ENCODE peak calls at places on chromosomes 12 and 14, in four cellular contexts. O is cardiac muscle cell, S is keratinocyte, E is heart left ventricle. Z is an unnamed sample. For H3K9me3 and H3K4me1, the result is how much of the 10 kb centered on the place peaks cover.

GRCh38 chr12:104164635-104165034 is 26.6 kb upstream of the NFYB start:
- DNase-seq in O (no peak), S (no peak), E (no peak), Z (no peak)

GRCh38 chr12:15356831-15357456 is 34.6 kb downstream of the PTPRO start:
- DNase-seq in E (no peak), O (no peak), S (no peak), Z (no peak)

GRCh38 chr12:40226652-40227051 is 1.9 kb downstream of the LRRK2 start:
- DNase-seq in S (no peak), O (peak), E (peak), Z (peak)

GRCh38 chr12:32230607-32230982 is 123.9 kb downstream of the BICD1 start:
- DNase-seq in E (no peak), S (no peak), O (no peak), Z (no peak)

GRCh38 chr12:125128380-125128779 is 63.1 kb downstream of the AACS start:
- DNase-seq in S (no peak), E (no peak), O (no peak), Z (no peak)

GRCh38 chr12:66241061-66242043 is 52.3 kb downstream of the IRAK3 start:
- DNase-seq in O (peak), S (no peak), E (no peak), Z (no peak)

GRCh38 chr14:86858043-86858442 is 1134.9 kb downstream of the GALC start:
- DNase-seq in S (no peak), O (peak), E (no peak), Z (no peak)

GRCh38 chr14:58078068-58078467 is 73.9 kb downstream of the ARMH4 start:
- DNase-seq in S (peak), O (peak), E (no peak), Z (no peak)

GRCh38 chr12:55930771-55931316 is at the start of gene DGKA:
- DNase-seq in O (peak), S (peak), E (no peak), Z (peak)

GRCh38 chr14:104536942-104537612 is 42.5 kb upstream of the C14orf180 start:
- DNase-seq in S (peak), E (peak), O (peak), Z (no peak)

GRCh38 chr14:23054000-23054811 is 3.1 kb downstream of the CDH24 start:
- DNase-seq in O (no peak), S (no peak), E (no peak), Z (no peak)

GRCh38 chr12:6996040-6996441 is 22.2 kb downstream of the LPCAT3 start:
- DNase-seq in O (peak), E (no peak), S (no peak), Z (peak)

GRCh38 chr14:35826952-35827416 is 846 bp downstream of the BRMS1L start:
- DNase-seq in S (no peak), O (no peak), E (no peak), Z (no peak)

GRCh38 chr14:89773644-89774316 is 180.8 kb downstream of the EFCAB11 start:
- DNase-seq in S (no peak), E (peak), O (peak), Z (peak)

GRCh38 chr14:104436047-104436531 is 143.5 kb upstream of the C14orf180 start:
- DNase-seq in E (peak), O (peak), S (no peak), Z (peak)

GRCh38 chr12:114916124-114916523 is 232.1 kb upstream of the TBX3 start:
- DNase-seq in E (no peak), O (peak), S (no peak), Z (peak)

GRCh38 chr12:34373926-34374325 is 351.6 kb downstream of the ALG10 start:
- DNase-seq in E (no peak), O (no peak), S (no peak), Z (no peak)

GRCh38 chr12:117790948-117791347 is 177.8 kb downstream of the KSR2 start:
- DNase-seq in E (no peak), S (no peak), O (no peak), Z (no peak)

GRCh38 chr12:129607293-129607692 is 296.5 kb downstream of the TMEM132D start:
- DNase-seq in E (no peak), O (no peak), S (no peak), Z (no peak)

GRCh38 chr14:104393898-104394605 is 185.5 kb upstream of the C14orf180 start:
- DNase-seq in O (no peak), S (no peak), E (peak), Z (peak)

GRCh38 chr12:51620448-51620847 is 29.4 kb downstream of the SCN8A start:
- DNase-seq in S (no peak), O (peak), E (no peak), Z (no peak)

GRCh38 chr12:51051787-51052186 is 3.7 kb downstream of the LETMD1 start:
- DNase-seq in S (no peak), E (no peak), O (no peak), Z (no peak)

GRCh38 chr14:39085933-39086332 is 17.1 kb downstream of the SEC23A start:
- DNase-seq in E (no peak), O (peak), S (no peak), Z (no peak)

GRCh38 chr14:96938946-96939345 is 141.8 kb downstream of the VRK1 start:
- DNase-seq in O (no peak), E (no peak), S (no peak), Z (no peak)

GRCh38 chr14:53192023-53192422 is 38.9 kb upstream of the DDHD1 start:
- DNase-seq in S (no peak), E (no peak), O (peak), Z (no peak)

GRCh38 chr12:123965382-123965781 is 7.2 kb downstream of the CCDC92 start:
- DNase-seq in S (no peak), O (no peak), E (no peak), Z (no peak)

GRCh38 chr12:101951002-101951670 is 73.8 kb downstream of the DRAM1 start:
- DNase-seq in S (no peak), E (no peak), O (no peak), Z (no peak)

GRCh38 chr14:40004871-40005503 is 572.8 kb upstream of the FBXO33 start:
- DNase-seq in E (no peak), O (no peak), S (no peak), Z (no peak)

GRCh38 chr12:122174155-122174845 is at the start of gene IL31:
- DNase-seq in O (no peak), S (no peak), E (no peak), Z (no peak)

GRCh38 chr12:113862570-113863454 is 103.3 kb downstream of the RBM19 start:
- DNase-seq in O (peak), S (no peak), E (no peak), Z (no peak)

GRCh38 chr12:113757223-113758002 is 208.7 kb downstream of the RBM19 start:
- DNase-seq in E (no peak), O (no peak), S (no peak), Z (no peak)

GRCh38 chr14:71665157-71665556 is 267.1 kb upstream of the RGS6 start:
- DNase-seq in S (no peak), O (peak), E (no peak), Z (no peak)

GRCh38 chr12:87656311-87656710 is 372.9 kb downstream of the C12orf50 start:
- DNase-seq in E (no peak), O (no peak), S (no peak), Z (no peak)

GRCh38 chr12:2412305-2412643 is 359.5 kb downstream of the CACNA1C start:
- DNase-seq in O (no peak), S (no peak), E (no peak), Z (no peak)

GRCh38 chr12:120162763-120163162 is 31.8 kb downstream of the GCN1 start:
- DNase-seq in O (no peak), S (no peak), E (no peak), Z (no peak)

GRCh38 chr14:20118795-20119194 is 8.3 kb downstream of the OR4K17 start:
- DNase-seq in E (no peak), O (no peak), S (no peak), Z (no peak)
- H3K9me3 ChIP-seq in E (under half), O (under half), S (under half), Z (under half)

GRCh38 chr14:69059658-69060648 is 80.9 kb upstream of the ACTN1 start:
- DNase-seq in S (no peak), O (peak), E (peak), Z (peak)
- TF ChIP-seq CTCF in S (no peak), O (no peak), E (no peak), Z (no peak)

GRCh38 chr12:11762723-11763326 is 113.4 kb downstream of the ETV6 start:
- DNase-seq in E (no peak), S (no peak), O (no peak), Z (no peak)
- H3K4me1 ChIP-seq in E (half or more), S (under half), O (under half), Z (under half)

DNA sequence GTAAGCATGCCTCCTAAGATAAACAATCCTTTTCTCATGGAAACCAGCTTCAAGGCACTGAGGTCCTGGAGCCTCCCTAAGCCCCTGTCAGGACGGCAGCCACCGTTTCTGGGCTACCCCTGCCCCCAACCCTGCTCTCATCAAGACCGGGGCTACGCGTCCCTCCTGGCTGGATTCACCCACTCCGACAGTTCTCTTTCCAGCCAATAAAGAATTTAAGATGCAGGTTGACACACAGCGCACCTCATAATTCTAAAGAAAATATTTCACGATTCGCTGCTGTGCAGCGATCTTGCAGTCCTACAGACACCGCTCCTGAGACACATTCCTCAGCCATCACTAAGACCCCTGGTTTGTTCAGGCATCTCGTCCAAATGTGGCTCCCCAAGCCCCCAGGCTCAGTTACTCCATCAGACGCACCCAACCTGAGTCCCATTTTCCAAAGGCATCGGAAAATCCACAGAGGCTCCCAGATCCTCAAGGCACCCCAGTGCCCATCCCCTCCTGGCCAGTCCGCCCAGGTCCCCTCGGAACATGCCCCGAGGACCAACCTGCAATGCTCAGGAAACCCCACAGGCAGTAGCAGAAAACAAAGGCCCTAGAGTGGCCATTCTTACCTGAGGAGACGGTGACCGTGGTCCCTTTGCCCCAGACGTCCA is 336.3 kb downstream of the TMEM121 start:
- DNase-seq in S (no peak), E (peak), O (no peak), Z (peak)
- H3K9me3 ChIP-seq in S (under half), E (under half), O (under half), Z (under half)

GRCh38 chr12:26471560-26471959 is 276.2 kb downstream of the SSPN start:
- DNase-seq in S (no peak), O (peak), E (no peak), Z (peak)
- TF ChIP-seq CTCF in S (no peak), O (no peak), E (no peak), Z (no peak)

Z was measured in adrenal gland.